ENCODE peak calls at places on chromosome 17, in ten cellular contexts. P is SJSA1, I is vagina, J is prostate gland, L is AG04450, H is A549, U is breast epithelium, Q is dorsolateral prefrontal cortex, E is Peyer's patch, Z is psoas muscle. F is an unnamed sample.

GRCh38 chr17:68749742-68750562 is 148.8 kb upstream of the FAM20A start:
- DNase-seq in I (no peak), L (no peak), Q (no peak), U (no peak), Z (no peak), J (no peak), P (no peak), H (no peak), E (no peak), F (no peak)

GRCh38 chr17:77700165-77700881 is 258.2 kb upstream of the TNRC6C start:
- DNase-seq in P (no peak), Q (no peak), L (no peak), U (no peak), J (no peak), I (no peak), H (no peak), Z (no peak), E (no peak), F (no peak)

GRCh38 chr17:45050680-45051059 is 762 bp downstream of the DCAKD start:
- DNase-seq in I (no peak), L (no peak), Z (no peak), Q (no peak), J (no peak), E (no peak), P (no peak), U (no peak), H (peak), F (no peak)

GRCh38 chr17:17112628-17113200 is 70.5 kb downstream of the MPRIP start:
- DNase-seq in Q (no peak), J (no peak), L (no peak), I (no peak), E (peak), H (no peak), U (no peak), Z (no peak), P (no peak), F (no peak)

GRCh38 chr17:78399693-78400144 is 21.3 kb downstream of the PGS1 start:
- DNase-seq in U (no peak), P (no peak), H (no peak), J (no peak), L (no peak), Q (no peak), E (no peak), Z (no peak), I (no peak), F (no peak)

GRCh38 chr17:72038427-72038826 is 82.4 kb upstream of the SOX9 start:
- DNase-seq in L (no peak), P (no peak), I (no peak), J (no peak), U (no peak), H (no peak), E (no peak), Z (no peak), Q (no peak), F (no peak)

GRCh38 chr17:58667934-58668597 is 23.8 kb downstream of the TEX14 start:
- DNase-seq in E (no peak), H (peak), Z (no peak), I (no peak), P (no peak), L (no peak), U (no peak), Q (no peak), J (no peak), F (no peak)

GRCh38 chr17:48791128-48792032 is 25.6 kb downstream of the TTLL6 start:
- DNase-seq in Q (no peak), Z (peak), L (peak), H (peak), U (peak), E (peak), J (peak), I (no peak), P (peak), F (peak)

GRCh38 chr17:65027305-65027704 is 29.2 kb downstream of the GNA13 start:
- DNase-seq in E (no peak), Z (no peak), H (peak), U (no peak), P (peak), J (no peak), Q (no peak), L (no peak), I (no peak), F (no peak)

GRCh38 chr17:50794361-50794760 is 27.0 kb upstream of the ANKRD40CL start:
- DNase-seq in H (no peak), U (no peak), J (no peak), L (no peak), I (no peak), Z (no peak), Q (no peak), P (no peak), E (no peak), F (no peak)

GRCh38 chr17:78128616-78129384 is at the start of gene TMC6:
- DNase-seq in J (peak), P (no peak), U (peak), H (peak), I (no peak), E (peak), L (no peak), Z (no peak), Q (no peak), F (no peak)

GRCh38 chr17:83030432-83030831 is 49.0 kb upstream of the METRNL start:
- DNase-seq in U (no peak), H (no peak), P (no peak), Z (no peak), L (no peak), Q (no peak), I (peak), E (no peak), J (no peak), F (no peak)

GRCh38 chr17:5630434-5630833 is 46.1 kb upstream of the NLRP1 start:
- DNase-seq in J (no peak), I (no peak), P (no peak), E (no peak), U (no peak), Z (no peak), H (no peak), L (no peak), Q (no peak), F (no peak)

GRCh38 chr17:44005865-44006580 is 1.6 kb downstream of the NAGS start:
- DNase-seq in Z (peak), I (no peak), H (peak), U (peak), Q (no peak), E (peak), J (no peak), P (no peak), L (no peak), F (no peak)

GRCh38 chr17:4003131-4003500 is 38.9 kb upstream of the ATP2A3 start:
- DNase-seq in E (peak), I (no peak), U (no peak), P (no peak), J (no peak), H (no peak), Q (no peak), Z (no peak), L (no peak), F (no peak)

GRCh38 chr17:77865716-77866115 is 92.8 kb upstream of the TNRC6C start:
- DNase-seq in L (no peak), P (no peak), U (no peak), J (no peak), E (no peak), H (no peak), I (no peak), Z (no peak), Q (no peak), F (no peak)

GRCh38 chr17:20095366-20096080 is 86.4 kb downstream of the SPECC1 start:
- DNase-seq in E (no peak), Z (peak), H (peak), I (no peak), L (no peak), J (peak), U (peak), Q (peak), P (peak), F (peak)

GRCh38 chr17:31660684-31661083 is 198.4 kb downstream of the COPRS start:
- DNase-seq in U (no peak), P (no peak), I (no peak), Z (no peak), L (no peak), H (no peak), Q (no peak), J (no peak), E (no peak), F (no peak)

GRCh38 chr17:75371981-75372380 is 33.5 kb downstream of the GRB2 start:
- DNase-seq in Q (no peak), Z (no peak), L (no peak), U (no peak), H (no peak), I (no peak), J (no peak), P (no peak), E (no peak), F (no peak)

GRCh38 chr17:393806-394717 is 41.5 kb upstream of the RPH3AL start:
- DNase-seq in H (no peak), E (no peak), Z (no peak), J (no peak), U (no peak), I (no peak), L (no peak), Q (no peak), P (no peak), F (no peak)

GRCh38 chr17:75843577-75844529 is at the start of gene UNC13D:
- DNase-seq in L (no peak), J (no peak), E (no peak), H (no peak), Z (no peak), U (peak), I (no peak), P (no peak), Q (no peak), F (no peak)

GRCh38 chr17:37134050-37134449 is 185.3 kb downstream of the AATF start:
- DNase-seq in U (no peak), L (no peak), Z (no peak), J (no peak), P (no peak), I (no peak), E (no peak), H (no peak), Q (no peak), F (no peak)

GRCh38 chr17:75524971-75525805 is at the start of gene LLGL2:
- DNase-seq in J (peak), Z (peak), U (peak), I (no peak), L (no peak), P (peak), H (peak), Q (no peak), E (peak), F (peak)

GRCh38 chr17:83078378-83079339 is 750 bp upstream of the METRNL start:
- DNase-seq in P (peak), E (no peak), J (no peak), L (no peak), Q (no peak), Z (no peak), I (no peak), U (peak), H (no peak), F (no peak)

GRCh38 chr17:33290156-33290697 is 2.9 kb downstream of the ASIC2 start:
- DNase-seq in L (no peak), P (no peak), U (no peak), I (no peak), H (no peak), Q (no peak), Z (no peak), J (no peak), E (no peak), F (no peak)

GRCh38 chr17:76909971-76910760 is 42.0 kb downstream of the MGAT5B start:
- DNase-seq in I (no peak), U (peak), Q (peak), H (peak), J (peak), E (no peak), P (peak), Z (no peak), L (no peak), F (peak)

GRCh38 chr17:38451030-38451839 is 23.0 kb downstream of the ARHGAP23 start:
- DNase-seq in Z (no peak), U (peak), E (no peak), P (peak), H (peak), Q (no peak), I (no peak), J (no peak), L (no peak), F (peak)

GRCh38 chr17:50063516-50064252 is 7.8 kb downstream of the ITGA3 start:
- DNase-seq in Z (no peak), Q (no peak), L (no peak), J (no peak), U (no peak), H (peak), I (no peak), E (no peak), P (peak), F (no peak)

GRCh38 chr17:3973498-3974137 is 9.4 kb upstream of the ATP2A3 start:
- DNase-seq in Q (no peak), J (no peak), U (no peak), I (no peak), E (peak), H (no peak), P (no peak), Z (no peak), L (no peak), F (no peak)

GRCh38 chr17:38466346-38467315 is 38.4 kb downstream of the ARHGAP23 start:
- DNase-seq in P (no peak), L (no peak), Q (no peak), I (no peak), Z (no peak), H (no peak), E (no peak), J (no peak), U (no peak), F (no peak)

GRCh38 chr17:80180192-80180591 is 10.4 kb downstream of the CARD14 start:
- DNase-seq in U (no peak), J (no peak), P (no peak), L (no peak), Q (no peak), Z (no peak), E (no peak), H (no peak), I (no peak), F (no peak)

GRCh38 chr17:80035937-80036714 is at the start of gene CCDC40:
- DNase-seq in H (peak), J (peak), E (peak), U (peak), P (peak), I (no peak), Z (peak), Q (peak), L (no peak), F (no peak)

GRCh38 chr17:7217113-7217987 is 2.3 kb downstream of the DLG4 start:
- DNase-seq in U (no peak), Q (no peak), H (peak), P (no peak), E (no peak), I (no peak), L (no peak), J (no peak), Z (peak), F (no peak)

GRCh38 chr17:19307521-19307920 is 55.0 kb downstream of the B9D1 start:
- DNase-seq in P (no peak), H (no peak), E (no peak), L (no peak), I (no peak), Q (no peak), J (no peak), U (no peak), Z (no peak), F (no peak)

GRCh38 chr17:37116802-37117201 is 168.0 kb downstream of the AATF start:
- DNase-seq in E (no peak), Q (no peak), U (no peak), H (no peak), P (no peak), J (no peak), Z (no peak), I (no peak), L (no peak), F (no peak)

GRCh38 chr17:35242805-35243458 is at the start of gene SLFN5:
- DNase-seq in Q (peak), P (peak), L (peak), H (peak), U (peak), J (peak), I (peak), Z (peak), E (peak), F (peak)

GRCh38 chr17:82212331-82213250 is at the start of gene CCDC57:
- DNase-seq in I (no peak), P (peak), Z (peak), U (no peak), H (peak), J (peak), Q (peak), L (no peak), E (peak), F (no peak)

GRCh38 chr17:44914148-44914547 is 1.2 kb downstream of the GFAP start:
- DNase-seq in Z (no peak), Q (peak), P (no peak), U (no peak), L (no peak), H (no peak), I (no peak), E (no peak), J (no peak), F (no peak)

GRCh38 chr17:77203436-77203835 is 62.7 kb downstream of the SEC14L1 start:
- DNase-seq in P (no peak), Q (no peak), H (no peak), U (no peak), I (no peak), J (no peak), E (no peak), Z (no peak), L (no peak), F (no peak)

DNA sequence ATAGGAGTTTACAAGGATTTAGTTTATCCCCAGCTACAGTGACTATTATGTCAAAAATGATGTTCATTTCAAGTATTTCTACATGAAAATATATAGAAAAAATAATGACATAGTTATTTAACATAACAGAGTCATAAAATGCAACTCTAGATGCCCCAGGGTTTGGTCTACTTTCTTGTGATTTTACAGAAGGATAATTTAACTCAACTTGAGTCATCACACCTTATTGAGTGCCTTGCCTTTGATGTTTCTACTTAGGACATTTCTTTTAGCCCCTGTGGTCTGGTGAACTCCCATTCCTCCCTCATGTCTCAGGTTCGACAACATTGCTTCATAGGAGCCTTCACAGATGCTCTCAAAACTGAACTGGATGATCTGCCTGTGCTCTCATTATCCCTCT is 2.0 kb downstream of the KRT20 start:
- DNase-seq in U (no peak), H (no peak), Z (no peak), J (no peak), P (no peak), E (no peak), Q (no peak), I (no peak), L (no peak), F (no peak)
- H3K27ac ChIP-seq in U (no peak), H (no peak), Z (no peak), J (no peak), P (no peak), E (no peak), Q (no peak), I (no peak), L (no peak), F (no peak)

DNA sequence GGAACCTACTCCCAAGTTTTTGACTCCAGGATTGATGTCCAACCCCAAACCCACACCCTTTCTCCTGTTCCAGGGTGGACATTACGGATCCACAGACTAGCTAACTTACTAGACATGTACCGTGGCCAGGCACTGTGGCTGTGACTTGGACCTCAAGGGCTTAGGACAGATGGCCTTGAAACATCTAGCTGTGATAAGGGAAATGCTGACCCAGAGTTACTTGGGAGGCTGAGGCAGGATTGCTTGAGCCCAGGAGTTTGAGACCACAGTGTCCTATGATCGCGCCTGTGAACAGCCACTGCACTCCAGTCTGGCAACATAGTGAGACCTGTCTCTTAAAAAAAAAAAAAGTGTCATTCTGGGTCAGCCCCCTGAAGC is 4.2 kb downstream of the STARD3 start:
- DNase-seq in Q (no peak), J (no peak), E (no peak), U (no peak), I (no peak), H (no peak), L (no peak), P (no peak), Z (no peak), F (no peak)
- H3K4me3 ChIP-seq in Q (no peak), J (no peak), E (no peak), U (no peak), I (no peak), H (no peak), L (no peak), P (no peak), Z (no peak), F (no peak)

GRCh38 chr17:10845388-10845751 is 7.5 kb upstream of the PIRT start:
- DNase-seq in E (no peak), P (no peak), L (no peak), Q (no peak), H (no peak), U (no peak), I (no peak), J (no peak), Z (no peak), F (no peak)

GRCh38 chr17:10843806-10844205 is 5.9 kb upstream of the PIRT start:
- DNase-seq in Q (no peak), I (no peak), J (peak), P (no peak), H (no peak), Z (no peak), L (no peak), U (peak), E (peak), F (no peak)

GRCh38 chr17:10842658-10843057 is 4.8 kb upstream of the PIRT start:
- DNase-seq in I (no peak), J (peak), E (no peak), Q (no peak), Z (no peak), L (no peak), P (no peak), H (no peak), U (no peak), F (no peak)

DNA sequence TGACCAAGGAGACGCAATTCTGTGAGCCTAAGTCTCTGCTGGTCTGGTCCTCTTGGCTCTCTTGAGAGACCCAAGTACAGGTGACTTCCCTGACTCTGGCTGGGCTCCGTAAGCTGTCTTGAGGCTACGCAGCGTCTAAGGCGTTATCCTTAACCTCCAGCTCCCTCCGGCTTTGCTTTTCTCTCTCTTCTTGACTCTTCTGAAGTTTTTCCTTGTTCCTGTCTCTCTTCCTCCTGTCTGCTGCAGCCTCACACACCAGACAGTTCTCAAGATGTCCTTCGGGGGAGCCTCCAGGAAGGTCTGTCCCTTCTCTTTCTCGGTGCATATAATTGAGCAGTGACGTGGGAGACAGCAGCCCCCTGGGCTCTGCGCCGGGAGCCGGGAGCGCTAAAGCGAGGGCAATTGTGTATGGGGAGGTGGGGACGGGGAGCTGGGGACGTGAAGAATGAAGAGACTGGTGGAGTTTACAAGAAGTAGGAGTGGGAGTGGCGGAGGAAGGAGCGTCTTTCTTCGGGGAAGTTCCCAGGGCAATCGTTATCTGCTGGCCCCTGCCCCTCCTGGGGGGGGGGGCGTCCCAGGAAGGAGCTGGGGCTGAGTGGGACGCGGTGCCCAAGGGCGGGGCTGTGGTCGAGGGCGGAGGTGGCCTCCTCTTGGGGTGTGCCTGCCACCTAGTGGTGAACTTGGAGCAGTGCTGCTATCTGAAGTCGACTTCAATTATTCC is 6.9 kb upstream of the PIRT start:
- DNase-seq in H (peak), L (peak), Q (peak), I (no peak), Z (peak), P (peak), J (peak), E (peak), U (peak), F (peak)
- H3K27ac ChIP-seq in H (peak), L (no peak), Q (peak), I (peak), Z (no peak), P (no peak), J (peak), E (peak), U (peak), F (no peak)

GRCh38 chr17:42380935-42381334 is 7.3 kb downstream of the STAT3 start:
- DNase-seq in H (no peak), U (no peak), E (no peak), J (no peak), P (no peak), L (no peak), I (no peak), Z (no peak), Q (no peak), F (no peak)
- H3K4me3 ChIP-seq in H (no peak), U (no peak), E (no peak), J (no peak), P (no peak), L (no peak), I (no peak), Z (no peak), Q (no peak), F (no peak)

F was measured in iPS DF 6.9.